ENCODE peak calls at places on chromosomes 7 and 10, in eight cellular contexts. One of them, this sample, is unnamed.

GRCh38 chr10:12782537-12782936 is 219.0 kb downstream of the CCDC3 start:
- DNase-seq in pancreas: no peak
- DNase-seq in activated CD8-positive, alpha-beta T cell treated with anti-CD3 and anti-CD28 coated beads for 36 hours: peak
- DNase-seq in fibroblast of villous mesenchyme: peak
- DNase-seq in heart left ventricle: no peak
- DNase-seq in AG09309: no peak
- DNase-seq in HCT116: peak
- DNase-seq in AG09319: no peak
- DNase-seq in this sample: no peak

GRCh38 chr7:30522163-30522562 is 17.5 kb upstream of the GGCT start:
- DNase-seq in AG09319: no peak
- DNase-seq in fibroblast of villous mesenchyme: no peak
- DNase-seq in pancreas: no peak
- DNase-seq in AG09309: no peak
- DNase-seq in activated CD8-positive, alpha-beta T cell treated with anti-CD3 and anti-CD28 coated beads for 36 hours: no peak
- DNase-seq in HCT116: no peak
- DNase-seq in heart left ventricle: no peak
- DNase-seq in this sample: no peak

GRCh38 chr7:123798527-123799188 is 46.3 kb upstream of the HYAL4 start:
- DNase-seq in activated CD8-positive, alpha-beta T cell treated with anti-CD3 and anti-CD28 coated beads for 36 hours: no peak
- DNase-seq in fibroblast of villous mesenchyme: no peak
- DNase-seq in pancreas: no peak
- DNase-seq in AG09319: no peak
- DNase-seq in heart left ventricle: no peak
- DNase-seq in AG09309: no peak
- DNase-seq in HCT116: peak
- DNase-seq in this sample: no peak

GRCh38 chr10:12201543-12201942 is 5.6 kb downstream of the CDC123 start:
- DNase-seq in pancreas: no peak
- DNase-seq in activated CD8-positive, alpha-beta T cell treated with anti-CD3 and anti-CD28 coated beads for 36 hours: peak
- DNase-seq in heart left ventricle: no peak
- DNase-seq in fibroblast of villous mesenchyme: no peak
- DNase-seq in AG09319: no peak
- DNase-seq in HCT116: no peak
- DNase-seq in AG09309: no peak
- DNase-seq in this sample: no peak

GRCh38 chr7:4168041-4168440 is 514.1 kb upstream of the FOXK1 start:
- DNase-seq in HCT116: no peak
- DNase-seq in pancreas: peak
- DNase-seq in heart left ventricle: no peak
- DNase-seq in fibroblast of villous mesenchyme: no peak
- DNase-seq in AG09319: no peak
- DNase-seq in AG09309: no peak
- DNase-seq in activated CD8-positive, alpha-beta T cell treated with anti-CD3 and anti-CD28 coated beads for 36 hours: no peak
- DNase-seq in this sample: no peak

GRCh38 chr10:124647421-124648130 is 96.6 kb downstream of the FAM53B start:
- DNase-seq in activated CD8-positive, alpha-beta T cell treated with anti-CD3 and anti-CD28 coated beads for 36 hours: peak
- DNase-seq in heart left ventricle: peak
- DNase-seq in HCT116: peak
- DNase-seq in AG09309: no peak
- DNase-seq in pancreas: peak
- DNase-seq in fibroblast of villous mesenchyme: peak
- DNase-seq in AG09319: no peak
- DNase-seq in this sample: no peak

GRCh38 chr10:130961506-130962239 is 349.8 kb downstream of the TCERG1L start:
- DNase-seq in AG09319: no peak
- DNase-seq in fibroblast of villous mesenchyme: no peak
- DNase-seq in heart left ventricle: no peak
- DNase-seq in AG09309: no peak
- DNase-seq in activated CD8-positive, alpha-beta T cell treated with anti-CD3 and anti-CD28 coated beads for 36 hours: no peak
- DNase-seq in HCT116: no peak
- DNase-seq in pancreas: no peak
- DNase-seq in this sample: no peak

GRCh38 chr7:86559096-86559495 is 84.6 kb upstream of the GRM3 start:
- DNase-seq in fibroblast of villous mesenchyme: no peak
- DNase-seq in pancreas: no peak
- DNase-seq in AG09309: no peak
- DNase-seq in activated CD8-positive, alpha-beta T cell treated with anti-CD3 and anti-CD28 coated beads for 36 hours: no peak
- DNase-seq in heart left ventricle: no peak
- DNase-seq in HCT116: peak
- DNase-seq in AG09319: no peak
- DNase-seq in this sample: no peak

GRCh38 chr7:113487925-113488731 is 369.8 kb upstream of the SMIM30 start:
- DNase-seq in heart left ventricle: no peak
- DNase-seq in activated CD8-positive, alpha-beta T cell treated with anti-CD3 and anti-CD28 coated beads for 36 hours: no peak
- DNase-seq in HCT116: no peak
- DNase-seq in AG09309: no peak
- DNase-seq in AG09319: no peak
- DNase-seq in fibroblast of villous mesenchyme: no peak
- DNase-seq in pancreas: peak
- DNase-seq in this sample: no peak

GRCh38 chr10:119772347-119772746 is 46.5 kb downstream of the INPP5F start:
- DNase-seq in HCT116: no peak
- DNase-seq in AG09309: no peak
- DNase-seq in AG09319: no peak
- DNase-seq in pancreas: no peak
- DNase-seq in heart left ventricle: no peak
- DNase-seq in fibroblast of villous mesenchyme: peak
- DNase-seq in activated CD8-positive, alpha-beta T cell treated with anti-CD3 and anti-CD28 coated beads for 36 hours: no peak
- DNase-seq in this sample: no peak

GRCh38 chr10:101829561-101830315 is 11.5 kb upstream of the OGA start:
- DNase-seq in activated CD8-positive, alpha-beta T cell treated with anti-CD3 and anti-CD28 coated beads for 36 hours: peak
- DNase-seq in AG09309: no peak
- DNase-seq in heart left ventricle: no peak
- DNase-seq in HCT116: no peak
- DNase-seq in fibroblast of villous mesenchyme: no peak
- DNase-seq in AG09319: no peak
- DNase-seq in pancreas: peak
- DNase-seq in this sample: peak

GRCh38 chr10:3439183-3439582 is 266.6 kb upstream of the PITRM1 start:
- DNase-seq in HCT116: no peak
- DNase-seq in AG09319: no peak
- DNase-seq in fibroblast of villous mesenchyme: no peak
- DNase-seq in pancreas: no peak
- DNase-seq in AG09309: no peak
- DNase-seq in activated CD8-positive, alpha-beta T cell treated with anti-CD3 and anti-CD28 coated beads for 36 hours: no peak
- DNase-seq in heart left ventricle: no peak
- DNase-seq in this sample: no peak

GRCh38 chr7:35280854-35281253 is 27.0 kb upstream of the TBX20 start:
- DNase-seq in AG09309: no peak
- DNase-seq in HCT116: no peak
- DNase-seq in fibroblast of villous mesenchyme: no peak
- DNase-seq in activated CD8-positive, alpha-beta T cell treated with anti-CD3 and anti-CD28 coated beads for 36 hours: no peak
- DNase-seq in heart left ventricle: no peak
- DNase-seq in pancreas: no peak
- DNase-seq in AG09319: no peak
- DNase-seq in this sample: no peak

GRCh38 chr7:44748948-44749731 is 493 bp downstream of the ZMIZ2 start:
- DNase-seq in AG09309: no peak
- DNase-seq in AG09319: no peak
- DNase-seq in pancreas: peak
- DNase-seq in HCT116: no peak
- DNase-seq in activated CD8-positive, alpha-beta T cell treated with anti-CD3 and anti-CD28 coated beads for 36 hours: peak
- DNase-seq in fibroblast of villous mesenchyme: no peak
- DNase-seq in heart left ventricle: no peak
- DNase-seq in this sample: no peak

GRCh38 chr7:26153823-26154783 is 2.1 kb downstream of the NFE2L3 start:
- DNase-seq in AG09319: no peak
- DNase-seq in HCT116: no peak
- DNase-seq in fibroblast of villous mesenchyme: no peak
- DNase-seq in activated CD8-positive, alpha-beta T cell treated with anti-CD3 and anti-CD28 coated beads for 36 hours: peak
- DNase-seq in pancreas: no peak
- DNase-seq in AG09309: no peak
- DNase-seq in heart left ventricle: peak
- DNase-seq in this sample: no peak

GRCh38 chr7:91289633-91290260 is 25.5 kb downstream of the FZD1 start:
- DNase-seq in HCT116: no peak
- DNase-seq in heart left ventricle: no peak
- DNase-seq in fibroblast of villous mesenchyme: no peak
- DNase-seq in pancreas: no peak
- DNase-seq in AG09319: no peak
- DNase-seq in activated CD8-positive, alpha-beta T cell treated with anti-CD3 and anti-CD28 coated beads for 36 hours: no peak
- DNase-seq in AG09309: no peak
- DNase-seq in this sample: no peak

GRCh38 chr10:48735836-48736390 is 51.2 kb downstream of the WDFY4 start:
- DNase-seq in activated CD8-positive, alpha-beta T cell treated with anti-CD3 and anti-CD28 coated beads for 36 hours: no peak
- DNase-seq in heart left ventricle: no peak
- DNase-seq in AG09319: no peak
- DNase-seq in pancreas: no peak
- DNase-seq in fibroblast of villous mesenchyme: no peak
- DNase-seq in AG09309: no peak
- DNase-seq in HCT116: no peak
- DNase-seq in this sample: peak

GRCh38 chr7:151918444-151918843 is 37.8 kb upstream of the GALNTL5 start:
- DNase-seq in AG09319: no peak
- DNase-seq in HCT116: no peak
- DNase-seq in fibroblast of villous mesenchyme: no peak
- DNase-seq in pancreas: no peak
- DNase-seq in heart left ventricle: no peak
- DNase-seq in activated CD8-positive, alpha-beta T cell treated with anti-CD3 and anti-CD28 coated beads for 36 hours: no peak
- DNase-seq in AG09309: no peak
- DNase-seq in this sample: peak

GRCh38 chr7:136030867-136031318 is 53.7 kb upstream of the MTPN start:
- DNase-seq in fibroblast of villous mesenchyme: peak
- DNase-seq in AG09319: no peak
- DNase-seq in AG09309: no peak
- DNase-seq in activated CD8-positive, alpha-beta T cell treated with anti-CD3 and anti-CD28 coated beads for 36 hours: peak
- DNase-seq in HCT116: no peak
- DNase-seq in pancreas: no peak
- DNase-seq in heart left ventricle: no peak
- DNase-seq in this sample: no peak

GRCh38 chr10:17744395-17744841 is 7.6 kb upstream of the TMEM236 start:
- DNase-seq in AG09309: no peak
- DNase-seq in activated CD8-positive, alpha-beta T cell treated with anti-CD3 and anti-CD28 coated beads for 36 hours: no peak
- DNase-seq in heart left ventricle: no peak
- DNase-seq in pancreas: no peak
- DNase-seq in AG09319: no peak
- DNase-seq in HCT116: no peak
- DNase-seq in fibroblast of villous mesenchyme: no peak
- DNase-seq in this sample: no peak

GRCh38 chr7:155213385-155213784 is 84.3 kb upstream of the INSIG1 start:
- DNase-seq in heart left ventricle: no peak
- DNase-seq in fibroblast of villous mesenchyme: no peak
- DNase-seq in pancreas: peak
- DNase-seq in AG09319: no peak
- DNase-seq in AG09309: no peak
- DNase-seq in HCT116: no peak
- DNase-seq in activated CD8-positive, alpha-beta T cell treated with anti-CD3 and anti-CD28 coated beads for 36 hours: no peak
- DNase-seq in this sample: no peak

GRCh38 chr10:70925377-70926214 is 37.2 kb upstream of the PCBD1 start:
- DNase-seq in activated CD8-positive, alpha-beta T cell treated with anti-CD3 and anti-CD28 coated beads for 36 hours: peak
- DNase-seq in AG09319: no peak
- DNase-seq in AG09309: no peak
- DNase-seq in fibroblast of villous mesenchyme: peak
- DNase-seq in pancreas: peak
- DNase-seq in HCT116: no peak
- DNase-seq in heart left ventricle: no peak
- DNase-seq in this sample: peak
- TF ChIP-seq CTCF in activated CD8-positive, alpha-beta T cell treated with anti-CD3 and anti-CD28 coated beads for 36 hours: peak
- TF ChIP-seq CTCF in AG09319: peak
- TF ChIP-seq CTCF in AG09309: peak
- TF ChIP-seq CTCF in fibroblast of villous mesenchyme: peak
- TF ChIP-seq CTCF in pancreas: peak
- TF ChIP-seq CTCF in HCT116: peak
- TF ChIP-seq CTCF in heart left ventricle: peak
- TF ChIP-seq CTCF in this sample: peak

GRCh38 chr7:149860821-149861727 is 12.7 kb upstream of the ATP6V0E2 start:
- DNase-seq in AG09309: no peak
- DNase-seq in heart left ventricle: no peak
- DNase-seq in fibroblast of villous mesenchyme: no peak
- DNase-seq in HCT116: no peak
- DNase-seq in AG09319: no peak
- DNase-seq in activated CD8-positive, alpha-beta T cell treated with anti-CD3 and anti-CD28 coated beads for 36 hours: peak
- DNase-seq in pancreas: peak
- DNase-seq in this sample: no peak
- TF ChIP-seq CTCF in AG09309: peak
- TF ChIP-seq CTCF in heart left ventricle: peak
- TF ChIP-seq CTCF in fibroblast of villous mesenchyme: no peak
- TF ChIP-seq CTCF in HCT116: peak
- TF ChIP-seq CTCF in AG09319: peak
- TF ChIP-seq CTCF in activated CD8-positive, alpha-beta T cell treated with anti-CD3 and anti-CD28 coated beads for 36 hours: peak
- TF ChIP-seq CTCF in pancreas: no peak
- TF ChIP-seq CTCF in this sample: peak

DNA sequence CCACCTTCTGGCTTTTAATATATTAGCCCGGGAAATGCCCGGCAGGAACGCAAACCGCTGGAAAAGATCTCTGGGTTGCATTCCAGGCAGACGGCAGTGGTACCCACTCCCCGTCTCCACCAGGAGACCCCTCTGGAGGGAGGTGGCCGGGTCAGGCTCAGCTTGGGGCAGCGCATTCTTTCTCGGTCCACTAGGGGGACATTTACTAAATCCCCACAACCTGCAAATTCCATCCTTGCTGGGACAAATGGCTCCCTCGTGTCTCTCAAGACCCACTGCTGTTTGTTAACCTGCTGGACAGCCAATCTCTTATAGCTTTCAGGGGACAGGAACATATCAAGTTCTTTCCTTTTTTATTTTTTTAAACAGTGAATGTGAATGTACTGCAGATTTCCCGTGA is 45.8 kb upstream of the CARD11 start:
- DNase-seq in HCT116: no peak
- DNase-seq in heart left ventricle: no peak
- DNase-seq in pancreas: no peak
- DNase-seq in AG09309: no peak
- DNase-seq in fibroblast of villous mesenchyme: no peak
- DNase-seq in AG09319: no peak
- DNase-seq in activated CD8-positive, alpha-beta T cell treated with anti-CD3 and anti-CD28 coated beads for 36 hours: no peak
- DNase-seq in this sample: no peak
- TF ChIP-seq CTCF in HCT116: peak
- TF ChIP-seq CTCF in heart left ventricle: peak
- TF ChIP-seq CTCF in pancreas: peak
- TF ChIP-seq CTCF in AG09309: peak
- TF ChIP-seq CTCF in fibroblast of villous mesenchyme: peak
- TF ChIP-seq CTCF in AG09319: no peak
- TF ChIP-seq CTCF in activated CD8-positive, alpha-beta T cell treated with anti-CD3 and anti-CD28 coated beads for 36 hours: peak
- TF ChIP-seq CTCF in this sample: peak

DNA sequence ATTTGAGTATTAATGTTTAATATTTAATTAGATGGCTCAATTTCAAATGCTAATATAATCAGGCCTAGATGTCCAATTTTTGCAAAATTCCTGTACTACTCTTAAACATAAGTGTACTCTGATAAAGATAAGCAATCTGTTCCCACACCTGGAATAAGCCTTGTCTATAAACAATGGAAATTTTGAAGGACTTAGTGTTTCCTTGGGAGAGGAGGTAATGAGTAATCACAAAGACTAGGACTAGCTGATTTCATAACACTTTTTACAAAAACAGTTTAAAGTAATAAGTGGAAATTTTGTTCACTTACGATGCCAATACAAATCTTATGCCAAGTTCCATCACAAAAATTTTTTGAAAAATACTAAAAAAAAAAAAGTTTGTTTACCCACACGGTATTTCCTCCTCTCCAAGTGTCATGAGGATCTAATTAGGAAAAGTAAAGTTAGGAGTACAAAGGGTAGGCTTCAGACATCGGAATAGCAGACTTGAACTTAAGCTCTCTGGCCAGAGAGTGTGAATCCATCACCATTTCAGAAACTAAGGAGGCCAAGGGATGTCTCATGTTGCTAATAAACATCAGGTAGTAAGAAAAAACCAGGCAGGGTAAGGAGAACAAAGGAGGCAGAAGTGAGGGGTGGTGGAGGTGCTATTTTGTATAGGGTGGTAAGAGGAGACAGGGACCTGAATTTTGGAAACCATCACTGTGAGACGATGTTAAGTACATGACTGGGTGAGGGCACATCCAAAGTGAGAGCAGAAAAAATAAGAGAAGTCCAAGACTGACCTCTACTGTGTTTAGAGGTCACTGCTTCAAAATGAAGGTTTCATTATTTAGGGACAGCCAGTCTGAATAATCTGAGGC is 61.3 kb downstream of the RAPGEF5 start:
- DNase-seq in activated CD8-positive, alpha-beta T cell treated with anti-CD3 and anti-CD28 coated beads for 36 hours: no peak
- DNase-seq in fibroblast of villous mesenchyme: no peak
- DNase-seq in AG09309: no peak
- DNase-seq in heart left ventricle: no peak
- DNase-seq in HCT116: no peak
- DNase-seq in AG09319: no peak
- DNase-seq in pancreas: no peak
- DNase-seq in this sample: no peak
- TF ChIP-seq CTCF in activated CD8-positive, alpha-beta T cell treated with anti-CD3 and anti-CD28 coated beads for 36 hours: no peak
- TF ChIP-seq CTCF in fibroblast of villous mesenchyme: no peak
- TF ChIP-seq CTCF in AG09309: peak
- TF ChIP-seq CTCF in heart left ventricle: peak
- TF ChIP-seq CTCF in HCT116: no peak
- TF ChIP-seq CTCF in AG09319: peak
- TF ChIP-seq CTCF in pancreas: no peak
- TF ChIP-seq CTCF in this sample: no peak

This sample was measured in mesothelial cell of epicardium.